ENCODE peak calls at places on chromosomes 1 and 21, in ten cellular contexts. B is cardiac fibroblast; X is activated CD4-positive, alpha-beta T cell treated with anti-CD3 and anti-CD28 coated beads, Interleukin-2, amount 50 U/mL, for 4 hours; Z is fibroblast of the aortic adventitia; I is activated CD8-positive, alpha-beta T cell treated with anti-CD3 and anti-CD28 coated beads for 36 hours; L is activated naive CD8-positive, alpha-beta T cell treated with anti-CD3 and anti-CD28 coated beads, Interleukin-2, amount 10 ng/mL, durations not matched to agents 7 days and 5 days; U is tibial artery; G is Right ventricle myocardium superior; Y is stimulated activated CD4-positive, alpha-beta T cell treated with anti-CD3 and anti-CD28 coated beads, Interleukin-1b, Interleukin-23, amount 100 ng/mL, for 4 hours; N is NCI-H460. F is an unnamed sample.

GRCh38 chr1:106754957-106755356 is 301.5 kb upstream of the PRMT6 start:
- DNase-seq in G (no peak), X (no peak), N (no peak), L (no peak), B (no peak), U (no peak), Y (no peak), Z (peak), I (no peak), F (no peak)

GRCh38 chr1:53544731-53545515 is 85.7 kb downstream of the DMRTB1 start:
- DNase-seq in L (peak), B (no peak), Y (no peak), N (no peak), Z (no peak), X (no peak), U (peak), I (no peak), G (peak), F (no peak)

GRCh38 chr1:219963432-219963831 is 35.1 kb upstream of the SLC30A10 start:
- DNase-seq in G (no peak), Z (no peak), N (no peak), B (no peak), U (no peak), Y (no peak), I (no peak), L (no peak), X (no peak), F (no peak)

GRCh38 chr1:243471754-243472725 is 216.2 kb downstream of the SDCCAG8 start:
- DNase-seq in Z (no peak), Y (no peak), I (no peak), G (no peak), N (no peak), B (no peak), X (no peak), L (no peak), U (no peak), F (no peak)

GRCh38 chr1:202018476-202019234 is 8.3 kb downstream of the ELF3 start:
- DNase-seq in B (no peak), N (no peak), Y (no peak), I (no peak), L (no peak), X (no peak), U (no peak), G (no peak), Z (no peak), F (no peak)

GRCh38 chr1:38512789-38513188 is 346.8 kb downstream of the RRAGC start:
- DNase-seq in N (no peak), Y (no peak), U (no peak), I (no peak), Z (no peak), G (no peak), X (no peak), B (no peak), L (no peak), F (no peak)

GRCh38 chr1:189424746-189425331 is 1052.8 kb downstream of the BRINP3 start:
- DNase-seq in G (no peak), B (peak), N (no peak), Z (no peak), I (no peak), L (no peak), U (no peak), Y (no peak), X (no peak), F (peak)

GRCh38 chr1:61504840-61505239 is 220.1 kb downstream of the TM2D1 start:
- DNase-seq in Z (peak), L (no peak), B (peak), Y (no peak), G (no peak), I (no peak), X (no peak), U (no peak), N (no peak), F (no peak)

GRCh38 chr1:200314085-200314750 is 95.6 kb downstream of the ZNF281 start:
- DNase-seq in X (no peak), Z (peak), L (no peak), N (no peak), G (no peak), U (no peak), Y (no peak), B (peak), I (no peak), F (no peak)

GRCh38 chr1:87292684-87293493 is 35.8 kb upstream of the LMO4 start:
- DNase-seq in Z (peak), L (no peak), G (no peak), N (peak), U (peak), I (peak), B (peak), Y (peak), X (peak), F (peak)

GRCh38 chr21:32611471-32611997 is 643 bp downstream of the CFAP298 start:
- DNase-seq in U (no peak), Y (peak), L (peak), X (peak), G (peak), I (peak), B (peak), N (no peak), Z (peak), F (no peak)

GRCh38 chr1:28740118-28740517 is 3.4 kb downstream of the YTHDF2 start:
- DNase-seq in L (no peak), G (no peak), B (no peak), U (no peak), I (no peak), Y (no peak), X (no peak), Z (no peak), N (no peak), F (no peak)

GRCh38 chr1:194975913-194976312 is 1632.3 kb downstream of the KCNT2 start:
- DNase-seq in X (no peak), U (no peak), I (no peak), Y (no peak), L (no peak), B (no peak), N (peak), Z (no peak), G (no peak), F (no peak)

GRCh38 chr1:20601123-20601825 is 12.4 kb downstream of the CDA start:
- DNase-seq in B (no peak), N (no peak), G (no peak), I (no peak), X (no peak), U (no peak), L (no peak), Z (peak), Y (no peak), F (peak)

GRCh38 chr1:101235696-101236545 is 898 bp upstream of the S1PR1 start:
- DNase-seq in L (peak), G (peak), N (no peak), B (peak), U (peak), I (peak), Z (peak), X (peak), Y (peak), F (no peak)

GRCh38 chr1:36411674-36412648 is 14.3 kb upstream of the LSM10 start:
- DNase-seq in Z (peak), L (no peak), G (no peak), N (peak), B (peak), Y (no peak), U (no peak), I (peak), X (peak), F (peak)